ENCODE peak calls at places on chromosomes 11 and 22, in six cellular contexts. One of them, this sample, is unnamed.
A peak's percentile ranks its signal among the peaks of the same experiment; 100 is the strongest.

GRCh38 chr11:75565916-75566762 is 4.1 kb downstream of the SERPINH1 start:
- DNase-seq in coronary artery: no peak
- DNase-seq in CD4-positive, alpha-beta T cell: no peak
- DNase-seq in ovary: no peak
- DNase-seq in lower lobe of right lung: no peak
- DNase-seq in mucosa of descending colon: no peak
- DNase-seq in this sample: no peak

GRCh38 chr11:95084509-95084908 is 5.1 kb upstream of the ENDOD1 start:
- DNase-seq in coronary artery: no peak
- DNase-seq in CD4-positive, alpha-beta T cell: no peak
- DNase-seq in ovary: no peak
- DNase-seq in lower lobe of right lung: no peak
- DNase-seq in mucosa of descending colon: no peak
- DNase-seq in this sample: no peak

GRCh38 chr11:10809373-10810199 is 860 bp upstream of the EIF4G2 start:
- DNase-seq in coronary artery: no peak
- DNase-seq in CD4-positive, alpha-beta T cell: peak; percentile 17
- DNase-seq in ovary: no peak
- DNase-seq in lower lobe of right lung: no peak
- DNase-seq in mucosa of descending colon: peak; percentile 63
- DNase-seq in this sample: peak; percentile 47

GRCh38 chr22:39434243-39434653 is 22.6 kb upstream of the MGAT3 start:
- DNase-seq in coronary artery: no peak
- DNase-seq in CD4-positive, alpha-beta T cell: no peak
- DNase-seq in ovary: no peak
- DNase-seq in lower lobe of right lung: no peak
- DNase-seq in mucosa of descending colon: no peak
- DNase-seq in this sample: no peak

GRCh38 chr11:1659478-1659877 is 29.9 kb downstream of the KRTAP5-5 start:
- DNase-seq in coronary artery: peak; percentile 24
- DNase-seq in CD4-positive, alpha-beta T cell: no peak
- DNase-seq in ovary: no peak
- DNase-seq in lower lobe of right lung: peak; percentile 32
- DNase-seq in mucosa of descending colon: no peak
- DNase-seq in this sample: no peak

GRCh38 chr11:13896175-13896989 is 66.1 kb upstream of the SPON1 start:
- DNase-seq in coronary artery: no peak
- DNase-seq in CD4-positive, alpha-beta T cell: no peak
- DNase-seq in ovary: no peak
- DNase-seq in lower lobe of right lung: peak; percentile 76
- DNase-seq in mucosa of descending colon: no peak
- DNase-seq in this sample: no peak

GRCh38 chr11:106524446-106524845 is 447.0 kb downstream of the AASDHPPT start:
- DNase-seq in coronary artery: no peak
- DNase-seq in CD4-positive, alpha-beta T cell: no peak
- DNase-seq in ovary: no peak
- DNase-seq in lower lobe of right lung: no peak
- DNase-seq in mucosa of descending colon: no peak
- DNase-seq in this sample: no peak

GRCh38 chr11:44950625-44951472 is at the start of gene TP53I11:
- DNase-seq in coronary artery: no peak
- DNase-seq in CD4-positive, alpha-beta T cell: peak; percentile 23
- DNase-seq in ovary: peak; percentile 81
- DNase-seq in lower lobe of right lung: peak; percentile 91
- DNase-seq in mucosa of descending colon: peak; percentile 85
- DNase-seq in this sample: no peak

GRCh38 chr11:59193741-59194140 is 19.0 kb downstream of the MPEG1 start:
- DNase-seq in coronary artery: no peak
- DNase-seq in CD4-positive, alpha-beta T cell: no peak
- DNase-seq in ovary: no peak
- DNase-seq in lower lobe of right lung: no peak
- DNase-seq in mucosa of descending colon: no peak
- DNase-seq in this sample: no peak

GRCh38 chr11:57703341-57703740 is 8.7 kb downstream of the MED19 start:
- DNase-seq in coronary artery: no peak
- DNase-seq in CD4-positive, alpha-beta T cell: no peak
- DNase-seq in ovary: no peak
- DNase-seq in lower lobe of right lung: no peak
- DNase-seq in mucosa of descending colon: no peak
- DNase-seq in this sample: no peak

GRCh38 chr11:128555606-128556005 is 31.8 kb downstream of the ETS1 start:
- DNase-seq in coronary artery: no peak
- DNase-seq in CD4-positive, alpha-beta T cell: no peak
- DNase-seq in ovary: no peak
- DNase-seq in lower lobe of right lung: no peak
- DNase-seq in mucosa of descending colon: peak; percentile 40
- DNase-seq in this sample: no peak

GRCh38 chr22:32536352-32536751 is 61.7 kb downstream of the FBXO7 start:
- DNase-seq in coronary artery: no peak
- DNase-seq in CD4-positive, alpha-beta T cell: no peak
- DNase-seq in ovary: no peak
- DNase-seq in lower lobe of right lung: no peak
- DNase-seq in mucosa of descending colon: no peak
- DNase-seq in this sample: no peak

GRCh38 chr22:27327981-27328721 is 473.4 kb downstream of the MN1 start:
- DNase-seq in coronary artery: peak; percentile 46
- DNase-seq in CD4-positive, alpha-beta T cell: no peak
- DNase-seq in ovary: no peak
- DNase-seq in lower lobe of right lung: no peak
- DNase-seq in mucosa of descending colon: no peak
- DNase-seq in this sample: no peak

GRCh38 chr22:38196791-38197429 is 4.9 kb upstream of the MAFF start:
- DNase-seq in coronary artery: no peak
- DNase-seq in CD4-positive, alpha-beta T cell: no peak
- DNase-seq in ovary: no peak
- DNase-seq in lower lobe of right lung: no peak
- DNase-seq in mucosa of descending colon: peak; percentile 59
- DNase-seq in this sample: no peak

GRCh38 chr11:60855726-60856633 is at the start of gene PTGDR2:
- DNase-seq in coronary artery: no peak
- DNase-seq in CD4-positive, alpha-beta T cell: no peak
- DNase-seq in ovary: no peak
- DNase-seq in lower lobe of right lung: peak; percentile 37
- DNase-seq in mucosa of descending colon: peak; percentile 38
- DNase-seq in this sample: no peak

GRCh38 chr11:108983621-108984020 is 318.8 kb downstream of the DDX10 start:
- DNase-seq in coronary artery: no peak
- DNase-seq in CD4-positive, alpha-beta T cell: no peak
- DNase-seq in ovary: no peak
- DNase-seq in lower lobe of right lung: no peak
- DNase-seq in mucosa of descending colon: no peak
- DNase-seq in this sample: no peak

GRCh38 chr11:9687736-9688494 is 24.0 kb downstream of the SWAP70 start:
- DNase-seq in coronary artery: no peak
- DNase-seq in CD4-positive, alpha-beta T cell: no peak
- DNase-seq in ovary: no peak
- DNase-seq in lower lobe of right lung: no peak
- DNase-seq in mucosa of descending colon: no peak
- DNase-seq in this sample: no peak

GRCh38 chr11:9529333-9529648 is 44.2 kb upstream of the WEE1 start:
- DNase-seq in coronary artery: no peak
- DNase-seq in CD4-positive, alpha-beta T cell: no peak
- DNase-seq in ovary: peak; percentile 56
- DNase-seq in lower lobe of right lung: peak; percentile 49
- DNase-seq in mucosa of descending colon: peak; percentile 62
- DNase-seq in this sample: no peak

GRCh38 chr11:67416416-67417335 is 1.2 kb downstream of the CARNS1 start:
- DNase-seq in coronary artery: no peak
- DNase-seq in CD4-positive, alpha-beta T cell: peak; percentile 83
- DNase-seq in ovary: no peak
- DNase-seq in lower lobe of right lung: peak; percentile 69
- DNase-seq in mucosa of descending colon: peak; percentile 40
- DNase-seq in this sample: no peak

GRCh38 chr11:22465620-22466019 is 127.4 kb downstream of the SLC17A6 start:
- DNase-seq in coronary artery: no peak
- DNase-seq in CD4-positive, alpha-beta T cell: no peak
- DNase-seq in ovary: no peak
- DNase-seq in lower lobe of right lung: no peak
- DNase-seq in mucosa of descending colon: no peak
- DNase-seq in this sample: no peak

GRCh38 chr11:11022126-11022730 is 164.4 kb upstream of the ZBED5 start:
- DNase-seq in coronary artery: no peak
- DNase-seq in CD4-positive, alpha-beta T cell: no peak
- DNase-seq in ovary: no peak
- DNase-seq in lower lobe of right lung: no peak
- DNase-seq in mucosa of descending colon: peak; percentile 67
- DNase-seq in this sample: no peak

GRCh38 chr11:102194983-102195382 is 84.7 kb downstream of the YAP1 start:
- DNase-seq in coronary artery: no peak
- DNase-seq in CD4-positive, alpha-beta T cell: no peak
- DNase-seq in ovary: no peak
- DNase-seq in lower lobe of right lung: no peak
- DNase-seq in mucosa of descending colon: no peak
- DNase-seq in this sample: no peak

GRCh38 chr11:107018902-107019493 is 722 bp upstream of the GUCY1A2 start:
- DNase-seq in coronary artery: peak; percentile 79
- DNase-seq in CD4-positive, alpha-beta T cell: no peak
- DNase-seq in ovary: peak; percentile 65
- DNase-seq in lower lobe of right lung: peak; percentile 59
- DNase-seq in mucosa of descending colon: peak; percentile 17
- DNase-seq in this sample: no peak

GRCh38 chr22:29695129-29695926 is 24.5 kb upstream of the CABP7 start:
- DNase-seq in coronary artery: no peak
- DNase-seq in CD4-positive, alpha-beta T cell: no peak
- DNase-seq in ovary: no peak
- DNase-seq in lower lobe of right lung: no peak
- DNase-seq in mucosa of descending colon: no peak
- DNase-seq in this sample: no peak

GRCh38 chr11:115047631-115048030 is 369.3 kb downstream of the NXPE2 start:
- DNase-seq in coronary artery: no peak
- DNase-seq in CD4-positive, alpha-beta T cell: no peak
- DNase-seq in ovary: no peak
- DNase-seq in lower lobe of right lung: no peak
- DNase-seq in mucosa of descending colon: no peak
- DNase-seq in this sample: no peak

DNA sequence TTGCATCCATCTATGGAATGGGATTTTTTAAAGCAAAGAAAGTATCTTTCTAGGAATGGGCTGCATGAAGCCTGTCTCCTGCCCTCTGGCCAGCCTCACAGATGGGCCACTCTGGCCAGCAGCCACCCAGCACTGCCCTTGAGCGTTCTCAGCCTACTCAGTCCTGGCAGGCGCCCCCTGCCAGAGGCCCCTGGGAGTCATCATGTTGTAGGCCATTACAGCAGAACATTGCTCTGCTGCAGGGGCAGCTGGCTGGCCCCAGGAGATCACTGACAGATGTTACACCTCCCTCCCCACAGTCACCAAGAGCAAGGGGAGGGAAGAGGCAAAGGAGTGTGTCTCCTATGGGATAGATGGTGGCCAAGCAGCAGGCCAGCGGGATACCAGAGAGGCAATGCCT is 363.7 kb downstream of the NXPE2 start:
- DNase-seq in coronary artery: no peak
- DNase-seq in CD4-positive, alpha-beta T cell: no peak
- DNase-seq in ovary: no peak
- DNase-seq in lower lobe of right lung: no peak
- DNase-seq in mucosa of descending colon: no peak
- DNase-seq in this sample: no peak
- TF ChIP-seq CTCF in coronary artery: no peak
- TF ChIP-seq CTCF in CD4-positive, alpha-beta T cell: no peak
- TF ChIP-seq CTCF in ovary: no peak
- TF ChIP-seq CTCF in lower lobe of right lung: no peak
- TF ChIP-seq CTCF in mucosa of descending colon: no peak
- TF ChIP-seq CTCF in this sample: no peak

DNA sequence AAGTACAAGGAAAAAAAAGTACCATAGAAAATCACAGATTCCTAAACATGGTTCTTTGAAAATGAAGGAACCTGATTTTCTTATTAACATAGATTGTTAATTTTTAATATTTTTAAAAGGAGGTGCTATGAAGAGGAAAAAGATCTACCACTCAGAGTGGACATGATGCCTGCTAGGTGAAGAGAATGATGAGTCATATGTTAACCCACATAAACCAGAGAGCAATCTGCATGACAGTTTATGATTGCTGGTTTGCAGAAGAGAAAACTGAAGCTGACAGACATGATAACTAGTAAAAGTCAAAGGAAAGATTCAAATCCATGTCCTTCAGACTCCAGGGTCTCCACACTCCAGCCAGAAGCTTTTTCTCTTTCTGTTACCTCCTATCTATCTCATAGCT is 1231.7 kb downstream of the LRRC4C start:
- DNase-seq in coronary artery: no peak
- DNase-seq in CD4-positive, alpha-beta T cell: no peak
- DNase-seq in ovary: no peak
- DNase-seq in lower lobe of right lung: no peak
- DNase-seq in mucosa of descending colon: no peak
- DNase-seq in this sample: no peak
- TF ChIP-seq CTCF in coronary artery: no peak
- TF ChIP-seq CTCF in CD4-positive, alpha-beta T cell: no peak
- TF ChIP-seq CTCF in ovary: no peak
- TF ChIP-seq CTCF in lower lobe of right lung: no peak
- TF ChIP-seq CTCF in mucosa of descending colon: no peak
- TF ChIP-seq CTCF in this sample: no peak

DNA sequence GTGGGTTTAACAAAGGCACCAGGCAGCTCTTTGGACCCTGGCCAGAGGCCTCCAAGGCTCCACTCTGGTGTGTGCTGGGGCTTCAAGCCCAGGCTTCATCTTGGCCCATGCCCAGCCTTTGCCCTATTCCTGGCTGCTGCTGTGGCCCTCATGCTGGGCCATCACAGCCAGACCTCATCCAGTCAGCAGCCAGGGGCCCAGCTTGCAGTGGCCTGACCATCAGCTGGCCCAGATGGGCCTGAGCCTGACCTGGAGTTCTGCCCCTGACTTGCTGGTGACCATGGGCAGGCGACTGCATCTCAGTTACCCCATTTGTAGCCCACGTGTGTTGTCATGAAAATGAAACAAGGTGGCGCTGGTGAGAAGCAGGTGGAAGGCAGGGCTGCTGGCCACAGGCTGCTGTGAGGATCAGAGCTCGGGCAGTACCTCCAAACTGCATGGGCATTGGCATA is 76.1 kb downstream of the MED15 start:
- DNase-seq in coronary artery: no peak
- DNase-seq in CD4-positive, alpha-beta T cell: no peak
- DNase-seq in ovary: no peak
- DNase-seq in lower lobe of right lung: peak; percentile 39
- DNase-seq in mucosa of descending colon: no peak
- DNase-seq in this sample: no peak
- TF ChIP-seq CTCF in coronary artery: no peak
- TF ChIP-seq CTCF in CD4-positive, alpha-beta T cell: no peak
- TF ChIP-seq CTCF in ovary: no peak
- TF ChIP-seq CTCF in lower lobe of right lung: no peak
- TF ChIP-seq CTCF in mucosa of descending colon: no peak
- TF ChIP-seq CTCF in this sample: no peak

DNA sequence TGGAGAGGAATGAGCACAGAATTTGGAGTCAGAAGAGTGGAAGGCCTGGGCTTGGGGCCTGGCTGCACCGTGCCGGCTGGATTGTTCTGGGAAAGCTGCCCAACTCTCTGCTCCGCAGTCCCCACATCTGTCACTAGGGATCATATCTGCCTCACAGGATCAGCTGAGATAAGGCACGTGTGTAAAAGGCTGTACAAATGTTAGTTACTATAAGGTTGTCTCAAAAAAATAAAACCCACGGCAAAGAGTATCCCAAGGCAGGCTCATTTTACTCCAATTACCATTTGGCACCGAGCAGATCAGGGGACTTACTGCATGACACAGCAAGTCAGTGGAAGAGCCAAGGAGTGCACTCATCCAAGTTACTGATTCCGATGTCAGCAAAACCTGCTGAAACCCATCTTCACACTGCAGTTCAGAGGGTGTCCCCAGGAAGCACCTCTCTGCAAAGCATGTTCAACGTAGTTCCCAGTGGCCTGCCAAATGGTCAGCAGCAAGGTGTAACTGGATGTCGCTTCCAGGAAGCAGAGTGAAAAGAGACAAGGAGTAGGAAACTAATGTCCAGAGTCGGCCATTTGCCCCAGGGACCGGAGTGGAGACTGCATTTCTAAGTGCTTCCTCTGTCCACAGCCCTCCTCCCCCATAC is 18.1 kb upstream of the MRTFA start:
- DNase-seq in coronary artery: no peak
- DNase-seq in CD4-positive, alpha-beta T cell: no peak
- DNase-seq in ovary: peak; percentile 55
- DNase-seq in lower lobe of right lung: no peak
- DNase-seq in mucosa of descending colon: peak; percentile 53
- DNase-seq in this sample: no peak
- TF ChIP-seq CTCF in coronary artery: no peak
- TF ChIP-seq CTCF in CD4-positive, alpha-beta T cell: no peak
- TF ChIP-seq CTCF in ovary: no peak
- TF ChIP-seq CTCF in lower lobe of right lung: peak; percentile 26
- TF ChIP-seq CTCF in mucosa of descending colon: no peak
- TF ChIP-seq CTCF in this sample: no peak